ENCODE peak calls at places on chromosomes 16 and 17, in six cellular contexts. J, L, H, Y, E and S are unnamed samples.

GRCh38 chr16:30829130-30830071 is 42.4 kb upstream of the ZNF629 start:
- DNase-seq in J (no peak), L (no peak), H (no peak), Y (no peak), E (peak; percentile 34), S (no peak)

GRCh38 chr16:81723098-81723723 is 55.9 kb upstream of the PLCG2 start:
- DNase-seq in J (peak; percentile 55), L (peak; percentile 63), H (no peak), Y (no peak), E (peak; percentile 78), S (peak; percentile 78)

GRCh38 chr17:15194859-15195277 is 70.3 kb downstream of the PMP22 start:
- DNase-seq in J (no peak), L (no peak), H (no peak), Y (no peak), E (no peak), S (no peak)

GRCh38 chr17:34465756-34466155 is 102.7 kb upstream of the CCL1 start:
- DNase-seq in J (no peak), L (no peak), H (no peak), Y (no peak), E (no peak), S (no peak)

GRCh38 chr16:75074920-75075687 is 41.5 kb downstream of the LDHD start:
- DNase-seq in J (no peak), L (no peak), H (peak; percentile 51), Y (peak; percentile 72), E (peak; percentile 54), S (no peak)

GRCh38 chr17:79047923-79048825 is 24.2 kb downstream of the C1QTNF1 start:
- DNase-seq in J (peak; percentile 33), L (no peak), H (no peak), Y (no peak), E (no peak), S (no peak)

GRCh38 chr16:1216296-1216619 is 8.8 kb downstream of the TPSG1 start:
- DNase-seq in J (no peak), L (no peak), H (no peak), Y (no peak), E (peak; percentile 76), S (no peak)

GRCh38 chr17:33124871-33125551 is 133.4 kb downstream of the SPACA3 start:
- DNase-seq in J (no peak), L (no peak), H (no peak), Y (no peak), E (no peak), S (no peak)

GRCh38 chr17:41500131-41500911 is 5.1 kb downstream of the KRT13 start:
- DNase-seq in J (peak; percentile 73), L (no peak), H (no peak), Y (no peak), E (no peak), S (peak; percentile 34)

GRCh38 chr17:55155867-55156560 is 108.7 kb upstream of the HLF start:
- DNase-seq in J (no peak), L (no peak), H (no peak), Y (no peak), E (no peak), S (no peak)

GRCh38 chr17:9116311-9116820 is 95.1 kb downstream of the NTN1 start:
- DNase-seq in J (peak; percentile 50), L (no peak), H (no peak), Y (no peak), E (no peak), S (peak; percentile 34)

GRCh38 chr17:82353484-82353883 is 5.6 kb upstream of the TEX19 start:
- DNase-seq in J (no peak), L (no peak), H (no peak), Y (no peak), E (peak; percentile 85), S (no peak)

GRCh38 chr16:13436641-13437423 is 483.1 kb upstream of the ERCC4 start:
- DNase-seq in J (no peak), L (no peak), H (no peak), Y (no peak), E (no peak), S (no peak)

GRCh38 chr17:81031571-81032550 is 3.1 kb upstream of the BAIAP2 start:
- DNase-seq in J (no peak), L (no peak), H (peak; percentile 57), Y (no peak), E (no peak), S (no peak)

GRCh38 chr17:42706732-42707131 is 24.4 kb downstream of the CNTNAP1 start:
- DNase-seq in J (no peak), L (no peak), H (no peak), Y (no peak), E (no peak), S (no peak)

GRCh38 chr17:71180801-71181385 is 939.9 kb upstream of the SOX9 start:
- DNase-seq in J (no peak), L (peak; percentile 48), H (no peak), Y (no peak), E (no peak), S (peak; percentile 25)

GRCh38 chr17:77563439-77564102 is 394.9 kb upstream of the TNRC6C start:
- DNase-seq in J (no peak), L (no peak), H (no peak), Y (no peak), E (no peak), S (no peak)

GRCh38 chr16:17499223-17499902 is 28.6 kb upstream of the XYLT1 start:
- DNase-seq in J (no peak), L (no peak), H (no peak), Y (no peak), E (no peak), S (no peak)

GRCh38 chr17:7293131-7293557 is 1.3 kb downstream of the YBX2 start:
- DNase-seq in J (no peak), L (no peak), H (no peak), Y (no peak), E (no peak), S (no peak)

GRCh38 chr16:81937305-81938038 is 73.8 kb downstream of the SDR42E1 start:
- DNase-seq in J (no peak), L (no peak), H (no peak), Y (no peak), E (no peak), S (no peak)

GRCh38 chr16:13959626-13960025 is 39.7 kb downstream of the ERCC4 start:
- DNase-seq in J (no peak), L (no peak), H (no peak), Y (no peak), E (no peak), S (no peak)

GRCh38 chr17:50024808-50025207 is 29.8 kb upstream of the DLX3 start:
- DNase-seq in J (no peak), L (no peak), H (no peak), Y (no peak), E (no peak), S (no peak)

GRCh38 chr16:63612462-63613227 is 1509.2 kb downstream of the CDH11 start:
- DNase-seq in J (peak; percentile 1), L (no peak), H (no peak), Y (no peak), E (no peak), S (no peak)

GRCh38 chr17:37179893-37180292 is 195.9 kb upstream of the C17orf78 start:
- DNase-seq in J (no peak), L (no peak), H (no peak), Y (no peak), E (no peak), S (peak; percentile 24)

GRCh38 chr17:11880714-11881113 is 116.6 kb downstream of the ZNF18 start:
- DNase-seq in J (peak; percentile 18), L (no peak), H (no peak), Y (no peak), E (peak; percentile 34), S (no peak)

GRCh38 chr17:74214642-74215331 is 1.4 kb downstream of the TTYH2 start:
- DNase-seq in J (no peak), L (no peak), H (peak; percentile 65), Y (no peak), E (no peak), S (no peak)

GRCh38 chr17:39674702-39675389 is 6.6 kb downstream of the PNMT start:
- DNase-seq in J (peak; percentile 69), L (peak; percentile 41), H (peak; percentile 61), Y (no peak), E (no peak), S (no peak)

GRCh38 chr16:72066747-72067146 is 3.7 kb downstream of the HPR start:
- DNase-seq in J (peak; percentile 32), L (no peak), H (no peak), Y (no peak), E (peak; percentile 61), S (peak; percentile 16)

GRCh38 chr16:27725271-27726010 is 175.5 kb downstream of the KATNIP start:
- DNase-seq in J (no peak), L (no peak), H (no peak), Y (no peak), E (no peak), S (no peak)

GRCh38 chr17:83101805-83102480 is 22.5 kb downstream of the METRNL start:
- DNase-seq in J (no peak), L (no peak), H (no peak), Y (no peak), E (no peak), S (no peak)

GRCh38 chr17:21464611-21465021 is 88.5 kb downstream of the KCNJ12 start:
- DNase-seq in J (peak; percentile 27), L (no peak), H (no peak), Y (no peak), E (no peak), S (no peak)